ENCODE peak calls at places on chromosomes 5 and 9, in six cellular contexts. E is fibroblast of the aortic adventitia, M is right cardiac atrium, O is HuH-7, K is MM.1S, G is A172. Z is an unnamed sample.

GRCh38 chr5:66680804-66681203 is 84.6 kb downstream of the MAST4 start:
- DNase-seq in E (no peak), M (no peak), O (no peak), K (no peak), G (no peak), Z (no peak)

GRCh38 chr5:125453011-125453410 is 706.6 kb upstream of the ZNF608 start:
- DNase-seq in E (no peak), M (no peak), O (no peak), K (no peak), G (no peak), Z (no peak)

GRCh38 chr5:116176124-116176523 is 91.3 kb downstream of the COMMD10 start:
- DNase-seq in E (peak), M (no peak), O (no peak), K (no peak), G (peak), Z (no peak)

GRCh38 chr9:18795947-18796705 is 236.9 kb downstream of the SAXO1 start:
- DNase-seq in E (peak), M (no peak), O (no peak), K (no peak), G (no peak), Z (no peak)

GRCh38 chr5:40258205-40258604 is 421.5 kb upstream of the PTGER4 start:
- DNase-seq in E (no peak), M (no peak), O (no peak), K (no peak), G (no peak), Z (no peak)

GRCh38 chr9:3475300-3476020 is 50.3 kb downstream of the RFX3 start:
- DNase-seq in E (no peak), M (no peak), O (no peak), K (no peak), G (no peak), Z (no peak)

GRCh38 chr5:112738180-112738560 is 485 bp downstream of the APC start:
- DNase-seq in E (peak), M (no peak), O (no peak), K (no peak), G (peak), Z (peak)

GRCh38 chr9:123597073-123597472 is 241.1 kb downstream of the CRB2 start:
- DNase-seq in E (no peak), M (no peak), O (no peak), K (no peak), G (no peak), Z (no peak)

GRCh38 chr5:54534306-54534705 is 16.7 kb downstream of the SNX18 start:
- DNase-seq in E (peak), M (no peak), O (no peak), K (no peak), G (no peak), Z (no peak)

GRCh38 chr5:158886086-158886485 is 213.6 kb downstream of the EBF1 start:
- DNase-seq in E (peak), M (no peak), O (no peak), K (no peak), G (no peak), Z (no peak)

Z was measured in HEK293T.